ENCODE peak calls at places on chromosome 7, in ten cellular contexts. L is GM23338, Q is endothelial cell of umbilical vein, K is GM12878, J is spleen, D is stomach, G is prostate gland, T is suprapubic skin, M is Panc1, C is HepG2. Y is an unnamed sample.

GRCh38 chr7:157434701-157435100 is 97.9 kb downstream of the DNAJB6 start:
- DNase-seq in L (no peak), Q (no peak), K (no peak), J (no peak), D (peak), G (no peak), T (peak), M (no peak), C (no peak), Y (no peak)

GRCh38 chr7:79782906-79783305 is 329.4 kb upstream of the MAGI2 start:
- DNase-seq in L (no peak), Q (no peak), K (no peak), J (no peak), D (no peak), G (no peak), T (no peak), M (no peak), C (no peak), Y (no peak)

GRCh38 chr7:50367570-50367969 is 63.1 kb downstream of the IKZF1 start:
- DNase-seq in L (no peak), Q (no peak), K (no peak), J (no peak), D (no peak), G (no peak), T (no peak), M (no peak), C (no peak), Y (no peak)

GRCh38 chr7:81211617-81212016 is 292.8 kb upstream of the SEMA3C start:
- DNase-seq in L (no peak), Q (peak), K (no peak), J (no peak), D (no peak), G (no peak), T (no peak), M (no peak), C (no peak), Y (no peak)

GRCh38 chr7:127514499-127514898 is 70.9 kb downstream of the GCC1 start:
- DNase-seq in L (peak), Q (peak), K (no peak), J (no peak), D (no peak), G (peak), T (no peak), M (peak), C (peak), Y (no peak)

GRCh38 chr7:81812514-81813472 is 42.9 kb upstream of the HGF start:
- DNase-seq in L (no peak), Q (no peak), K (no peak), J (no peak), D (no peak), G (no peak), T (no peak), M (no peak), C (no peak), Y (no peak)

GRCh38 chr7:268991-269390 is 21.0 kb upstream of the FOXL3 start:
- DNase-seq in L (no peak), Q (no peak), K (no peak), J (no peak), D (no peak), G (no peak), T (no peak), M (no peak), C (no peak), Y (no peak)

GRCh38 chr7:157072361-157072760 is 61.9 kb upstream of the MNX1 start:
- DNase-seq in L (no peak), Q (no peak), K (no peak), J (no peak), D (no peak), G (no peak), T (no peak), M (no peak), C (no peak), Y (no peak)

GRCh38 chr7:158531661-158532060 is 56.0 kb downstream of the PTPRN2 start:
- DNase-seq in L (no peak), Q (no peak), K (no peak), J (no peak), D (no peak), G (no peak), T (no peak), M (no peak), C (no peak), Y (no peak)

GRCh38 chr7:27148776-27149641 is 1.4 kb upstream of the HOXA6 start:
- DNase-seq in L (peak), Q (peak), K (no peak), J (peak), D (no peak), G (no peak), T (no peak), M (no peak), C (no peak), Y (no peak)

GRCh38 chr7:131898418-131898817 is 342.0 kb upstream of the PODXL start:
- DNase-seq in L (no peak), Q (no peak), K (no peak), J (no peak), D (no peak), G (no peak), T (no peak), M (no peak), C (no peak), Y (no peak)

GRCh38 chr7:90655566-90655965 is 59.4 kb downstream of the CDK14 start:
- DNase-seq in L (no peak), Q (peak), K (no peak), J (no peak), D (no peak), G (no peak), T (no peak), M (no peak), C (no peak), Y (no peak)

GRCh38 chr7:15561840-15562239 is at the start of gene AGMO:
- DNase-seq in L (no peak), Q (peak), K (no peak), J (no peak), D (no peak), G (no peak), T (peak), M (no peak), C (peak), Y (no peak)

GRCh38 chr7:100516135-100516812 is 22.7 kb upstream of the AGFG2 start:
- DNase-seq in L (peak), Q (no peak), K (peak), J (no peak), D (peak), G (no peak), T (peak), M (no peak), C (peak), Y (no peak)

GRCh38 chr7:73437699-73438416 is 4.3 kb downstream of the FZD9 start:
- DNase-seq in L (peak), Q (no peak), K (no peak), J (peak), D (no peak), G (no peak), T (no peak), M (no peak), C (no peak), Y (no peak)

GRCh38 chr7:141549582-141549981 is 1.6 kb upstream of the AGK start:
- DNase-seq in L (no peak), Q (no peak), K (no peak), J (no peak), D (no peak), G (no peak), T (no peak), M (no peak), C (no peak), Y (no peak)

GRCh38 chr7:112205348-112206237 is 606 bp downstream of the DOCK4 start:
- DNase-seq in L (peak), Q (peak), K (no peak), J (peak), D (peak), G (peak), T (peak), M (peak), C (peak), Y (peak)

GRCh38 chr7:95929710-95930295 is 157.4 kb downstream of the DYNC1I1 start:
- DNase-seq in L (no peak), Q (no peak), K (no peak), J (no peak), D (no peak), G (no peak), T (no peak), M (no peak), C (no peak), Y (no peak)

GRCh38 chr7:150838965-150839650 is 13.2 kb upstream of the AOC1 start:
- DNase-seq in L (no peak), Q (no peak), K (no peak), J (no peak), D (no peak), G (no peak), T (no peak), M (no peak), C (no peak), Y (no peak)

GRCh38 chr7:54964136-54964535 is 54.7 kb upstream of the EGFR start:
- DNase-seq in L (no peak), Q (no peak), K (no peak), J (no peak), D (no peak), G (no peak), T (no peak), M (no peak), C (no peak), Y (no peak)

GRCh38 chr7:96303105-96303685 is 18.7 kb downstream of the SLC25A13 start:
- DNase-seq in L (no peak), Q (peak), K (no peak), J (no peak), D (peak), G (peak), T (no peak), M (no peak), C (peak), Y (no peak)

GRCh38 chr7:77729574-77730348 is 33.5 kb downstream of the RSBN1L start:
- DNase-seq in L (no peak), Q (no peak), K (no peak), J (no peak), D (no peak), G (no peak), T (no peak), M (no peak), C (no peak), Y (no peak)

GRCh38 chr7:151051108-151051507 is 2.8 kb downstream of the ASIC3 start:
- DNase-seq in L (peak), Q (peak), K (no peak), J (no peak), D (peak), G (no peak), T (no peak), M (no peak), C (no peak), Y (peak)

GRCh38 chr7:130189281-130189782 is 15.9 kb downstream of the TMEM209 start:
- DNase-seq in L (no peak), Q (no peak), K (no peak), J (no peak), D (no peak), G (no peak), T (no peak), M (no peak), C (no peak), Y (no peak)

GRCh38 chr7:5681979-5682546 is 99.4 kb downstream of the RNF216 start:
- DNase-seq in L (no peak), Q (no peak), K (no peak), J (no peak), D (no peak), G (no peak), T (no peak), M (no peak), C (no peak), Y (no peak)

GRCh38 chr7:39392151-39392550 is 174.1 kb upstream of the YAE1 start:
- DNase-seq in L (no peak), Q (no peak), K (no peak), J (no peak), D (no peak), G (no peak), T (no peak), M (no peak), C (no peak), Y (no peak)

GRCh38 chr7:113756250-113756649 is 162.6 kb downstream of the PPP1R3A start:
- DNase-seq in L (no peak), Q (no peak), K (no peak), J (no peak), D (no peak), G (no peak), T (no peak), M (no peak), C (no peak), Y (no peak)

GRCh38 chr7:77667459-77668090 is 28.7 kb upstream of the RSBN1L start:
- DNase-seq in L (no peak), Q (no peak), K (no peak), J (no peak), D (no peak), G (no peak), T (no peak), M (no peak), C (no peak), Y (no peak)

GRCh38 chr7:134920026-134920758 is 66.1 kb upstream of the AGBL3 start:
- DNase-seq in L (no peak), Q (no peak), K (no peak), J (no peak), D (no peak), G (no peak), T (no peak), M (no peak), C (no peak), Y (no peak)

GRCh38 chr7:105519353-105519752 is 2.7 kb downstream of the PUS7 start:
- DNase-seq in L (no peak), Q (no peak), K (no peak), J (no peak), D (no peak), G (no peak), T (no peak), M (no peak), C (no peak), Y (no peak)

GRCh38 chr7:48083114-48083830 is 5.8 kb upstream of the UPP1 start:
- DNase-seq in L (no peak), Q (no peak), K (no peak), J (no peak), D (no peak), G (no peak), T (no peak), M (no peak), C (no peak), Y (no peak)

GRCh38 chr7:75980865-75981449 is 13.4 kb downstream of the TMEM120A start:
- DNase-seq in L (no peak), Q (no peak), K (no peak), J (peak), D (no peak), G (no peak), T (no peak), M (no peak), C (no peak), Y (no peak)

GRCh38 chr7:48040944-48041664 is 5.8 kb downstream of the C7orf57 start:
- DNase-seq in L (peak), Q (no peak), K (no peak), J (no peak), D (no peak), G (no peak), T (no peak), M (no peak), C (no peak), Y (no peak)

GRCh38 chr7:93036807-93037206 is 81.0 kb downstream of the SAMD9 start:
- DNase-seq in L (no peak), Q (no peak), K (peak), J (no peak), D (no peak), G (no peak), T (no peak), M (no peak), C (no peak), Y (no peak)

GRCh38 chr7:55365103-55365679 is at the start of gene LANCL2:
- DNase-seq in L (peak), Q (peak), K (no peak), J (no peak), D (peak), G (peak), T (no peak), M (no peak), C (no peak), Y (no peak)

GRCh38 chr7:89027781-89028180 is 232.2 kb upstream of the TEX47 start:
- DNase-seq in L (no peak), Q (no peak), K (no peak), J (no peak), D (no peak), G (no peak), T (no peak), M (no peak), C (peak), Y (no peak)

GRCh38 chr7:18087031-18087686 is 59.5 kb upstream of the PRPS1L1 start:
- DNase-seq in L (peak), Q (peak), K (no peak), J (peak), D (no peak), G (no peak), T (no peak), M (no peak), C (no peak), Y (no peak)

GRCh38 chr7:3210531-3210930 is 90.5 kb upstream of the SDK1 start:
- DNase-seq in L (peak), Q (no peak), K (no peak), J (peak), D (no peak), G (no peak), T (no peak), M (no peak), C (no peak), Y (no peak)

GRCh38 chr7:106978425-106979386 is 65.8 kb upstream of the PRKAR2B start:
- DNase-seq in L (no peak), Q (no peak), K (no peak), J (no peak), D (no peak), G (no peak), T (no peak), M (no peak), C (no peak), Y (no peak)
- TF ChIP-seq CTCF in L (no peak), Q (no peak), K (no peak), J (no peak), D (no peak), G (no peak), T (no peak), M (peak), C (no peak), Y (no peak)

DNA sequence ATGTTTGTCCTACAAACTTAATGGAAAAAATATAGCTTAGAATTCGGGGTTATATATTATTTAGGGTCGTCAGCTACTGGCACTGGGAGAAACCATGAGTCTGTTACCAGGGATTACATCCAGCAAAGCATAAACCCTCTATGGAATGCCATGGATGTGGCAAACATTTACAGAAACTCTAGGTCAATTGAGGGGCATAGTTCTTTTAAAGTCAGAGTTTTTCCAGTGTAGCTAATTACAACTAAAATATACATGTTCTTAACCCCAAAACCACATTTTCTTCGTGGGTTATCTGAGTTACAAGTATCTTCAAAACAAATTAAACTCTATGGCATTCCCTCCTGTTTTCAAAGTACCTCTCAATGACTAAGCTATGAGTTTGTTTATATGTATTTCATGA is 99.3 kb upstream of the THSD7A start:
- DNase-seq in L (no peak), Q (no peak), K (no peak), J (no peak), D (no peak), G (no peak), T (no peak), M (no peak), C (no peak), Y (no peak)
- TF ChIP-seq POLR2AphosphoS5 in L (no peak), Q (no peak), K (no peak), J (no peak), D (no peak), G (no peak), T (no peak), M (no peak), C (no peak), Y (no peak)

GRCh38 chr7:114957434-114957833 is 35.5 kb downstream of the MDFIC start:
- DNase-seq in L (no peak), Q (no peak), K (no peak), J (no peak), D (no peak), G (no peak), T (no peak), M (no peak), C (no peak), Y (no peak)

GRCh38 chr7:114956702-114957101 is 34.8 kb downstream of the MDFIC start:
- DNase-seq in L (no peak), Q (no peak), K (no peak), J (no peak), D (no peak), G (no peak), T (no peak), M (no peak), C (no peak), Y (no peak)

GRCh38 chr7:114952296-114952695 is 30.4 kb downstream of the MDFIC start:
- DNase-seq in L (no peak), Q (no peak), K (no peak), J (no peak), D (no peak), G (no peak), T (no peak), M (no peak), C (no peak), Y (no peak)

GRCh38 chr7:114949227-114949626 is 27.3 kb downstream of the MDFIC start:
- DNase-seq in L (no peak), Q (no peak), K (no peak), J (no peak), D (no peak), G (no peak), T (no peak), M (no peak), C (no peak), Y (no peak)

GRCh38 chr7:114953724-114954123 is 31.8 kb downstream of the MDFIC start:
- DNase-seq in L (no peak), Q (no peak), K (no peak), J (no peak), D (no peak), G (no peak), T (no peak), M (no peak), C (no peak), Y (no peak)
- TF ChIP-seq CTCF in L (no peak), Q (no peak), K (no peak), J (no peak), D (no peak), G (no peak), T (no peak), M (no peak), C (no peak), Y (no peak)

GRCh38 chr7:1466524-1467271 is 7.4 kb upstream of the MICALL2 start:
- DNase-seq in L (peak), Q (peak), K (no peak), J (peak), D (peak), G (peak), T (no peak), M (no peak), C (peak), Y (no peak)
- TF ChIP-seq POLR2AphosphoS5 in L (no peak), Q (peak), K (no peak), J (peak), D (no peak), G (peak), T (no peak), M (no peak), C (peak), Y (no peak)

GRCh38 chr7:152051968-152052367 is 26.5 kb downstream of the GALNT11 start:
- DNase-seq in L (no peak), Q (no peak), K (no peak), J (no peak), D (no peak), G (no peak), T (no peak), M (no peak), C (no peak), Y (no peak)

GRCh38 chr7:152052772-152053171 is 27.3 kb downstream of the GALNT11 start:
- DNase-seq in L (no peak), Q (no peak), K (no peak), J (no peak), D (no peak), G (no peak), T (no peak), M (no peak), C (no peak), Y (no peak)

GRCh38 chr7:152050547-152050971 is 25.1 kb downstream of the GALNT11 start:
- DNase-seq in L (no peak), Q (no peak), K (no peak), J (no peak), D (no peak), G (no peak), T (no peak), M (no peak), C (no peak), Y (no peak)

GRCh38 chr7:152056621-152057274 is 31.3 kb downstream of the GALNT11 start:
- DNase-seq in L (peak), Q (no peak), K (no peak), J (no peak), D (no peak), G (no peak), T (no peak), M (no peak), C (no peak), Y (no peak)

DNA sequence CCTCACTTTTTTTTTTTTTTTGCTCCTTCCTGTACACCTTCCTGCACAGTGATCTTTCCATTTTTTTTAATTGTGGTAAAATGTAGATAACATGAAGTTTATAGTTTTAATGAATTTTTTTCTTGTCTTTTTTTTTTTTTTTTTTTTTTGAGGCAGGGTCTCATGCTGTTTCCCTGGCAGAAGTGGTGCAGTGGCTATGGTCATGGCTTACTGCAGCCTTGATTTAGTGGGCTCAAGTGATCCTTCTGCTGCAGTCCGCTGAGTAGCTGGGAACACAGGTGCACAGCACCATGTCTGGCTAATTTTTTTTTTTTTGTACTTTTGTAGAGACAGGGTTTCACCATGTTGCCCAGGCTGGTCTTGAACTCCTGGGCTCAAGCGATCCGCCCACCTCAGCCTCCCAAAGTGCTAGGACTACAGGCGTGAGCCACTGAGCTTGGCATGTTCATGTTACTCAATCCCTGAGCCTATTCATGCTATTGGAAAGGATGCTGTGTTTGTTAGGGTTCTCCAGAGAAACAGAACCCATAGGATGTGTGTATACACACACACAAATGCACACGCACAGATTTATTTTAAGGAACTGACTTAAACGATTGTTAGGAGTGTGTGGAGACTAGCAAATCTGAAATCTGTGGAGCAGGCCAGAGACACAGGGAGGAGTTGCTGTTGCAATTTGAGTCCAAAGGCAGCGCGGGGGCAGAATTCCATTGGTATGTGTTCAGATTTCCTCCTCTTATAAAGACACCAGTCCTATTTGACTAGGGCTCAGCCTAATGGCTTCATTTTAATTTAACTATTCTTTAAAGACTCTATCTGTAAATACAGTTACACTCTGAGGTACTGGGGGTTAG is 29.1 kb downstream of the GALNT11 start:
- DNase-seq in L (peak), Q (no peak), K (no peak), J (no peak), D (no peak), G (no peak), T (no peak), M (no peak), C (peak), Y (no peak)
- TF ChIP-seq CTCF in L (no peak), Q (no peak), K (no peak), J (no peak), D (no peak), G (no peak), T (no peak), M (no peak), C (peak), Y (no peak)

Y was measured in HL-60.